ENCODE peak calls at places on chromosome 11, in six cellular contexts. B is hepatocyte, A is GM23248, T is MM.1S, O is HCT116, F is PC-3. R is an unnamed sample.

GRCh38 chr11:102553835-102554282 is 23.3 kb upstream of the MMP7 start:
- DNase-seq in O (no peak), B (no peak), T (no peak), A (no peak), F (peak), R (no peak)

GRCh38 chr11:8192016-8192895 is 23.4 kb upstream of the RIC3 start:
- DNase-seq in A (peak), B (peak), F (peak), O (peak), T (peak), R (peak)

GRCh38 chr11:35412285-35412684 is 7.1 kb downstream of the SLC1A2 start:
- DNase-seq in T (no peak), F (peak), B (no peak), A (peak), O (no peak), R (peak)

GRCh38 chr11:11074686-11075370 is 217.0 kb upstream of the ZBED5 start:
- DNase-seq in T (no peak), A (no peak), O (no peak), B (no peak), F (no peak), R (no peak)

GRCh38 chr11:31926816-31927528 is 115.8 kb upstream of the PAX6 start:
- DNase-seq in O (no peak), T (no peak), A (no peak), B (no peak), F (no peak), R (peak)

GRCh38 chr11:123233280-123233977 is 38.4 kb upstream of the CLMP start:
- DNase-seq in B (no peak), O (no peak), F (no peak), T (peak), A (peak), R (no peak)

GRCh38 chr11:114077482-114078305 is 18.2 kb downstream of the ZBTB16 start:
- DNase-seq in B (peak), A (no peak), F (no peak), O (no peak), T (peak), R (no peak)

GRCh38 chr11:128884703-128885338 is 6.3 kb upstream of the KCNJ5 start:
- DNase-seq in A (peak), O (peak), F (peak), B (peak), T (peak), R (peak)

GRCh38 chr11:82557274-82557673 is 176.4 kb downstream of the FAM181B start:
- DNase-seq in A (no peak), F (no peak), T (peak), B (no peak), O (no peak), R (no peak)

GRCh38 chr11:123742334-123742733 is 874 bp upstream of the ZNF202 start:
- DNase-seq in A (no peak), B (no peak), F (no peak), T (no peak), O (no peak), R (peak)

GRCh38 chr11:70278994-70279393 is 8.5 kb downstream of the PPFIA1 start:
- DNase-seq in T (no peak), B (no peak), O (no peak), F (no peak), A (no peak), R (no peak)

GRCh38 chr11:12003329-12003728 is 5.1 kb downstream of the DKK3 start:
- DNase-seq in T (no peak), A (no peak), O (no peak), B (no peak), F (no peak), R (no peak)

GRCh38 chr11:27218498-27219038 is 144.4 kb downstream of the CCDC34 start:
- DNase-seq in A (peak), B (no peak), T (no peak), F (peak), O (no peak), R (no peak)

GRCh38 chr11:13215157-13215556 is 62.4 kb upstream of the BMAL1 start:
- DNase-seq in B (no peak), T (no peak), O (peak), A (peak), F (peak), R (no peak)

GRCh38 chr11:111797145-111797581 is 31.0 kb upstream of the PPP2R1B start:
- DNase-seq in B (peak), F (peak), A (peak), T (peak), O (no peak), R (no peak)

DNA sequence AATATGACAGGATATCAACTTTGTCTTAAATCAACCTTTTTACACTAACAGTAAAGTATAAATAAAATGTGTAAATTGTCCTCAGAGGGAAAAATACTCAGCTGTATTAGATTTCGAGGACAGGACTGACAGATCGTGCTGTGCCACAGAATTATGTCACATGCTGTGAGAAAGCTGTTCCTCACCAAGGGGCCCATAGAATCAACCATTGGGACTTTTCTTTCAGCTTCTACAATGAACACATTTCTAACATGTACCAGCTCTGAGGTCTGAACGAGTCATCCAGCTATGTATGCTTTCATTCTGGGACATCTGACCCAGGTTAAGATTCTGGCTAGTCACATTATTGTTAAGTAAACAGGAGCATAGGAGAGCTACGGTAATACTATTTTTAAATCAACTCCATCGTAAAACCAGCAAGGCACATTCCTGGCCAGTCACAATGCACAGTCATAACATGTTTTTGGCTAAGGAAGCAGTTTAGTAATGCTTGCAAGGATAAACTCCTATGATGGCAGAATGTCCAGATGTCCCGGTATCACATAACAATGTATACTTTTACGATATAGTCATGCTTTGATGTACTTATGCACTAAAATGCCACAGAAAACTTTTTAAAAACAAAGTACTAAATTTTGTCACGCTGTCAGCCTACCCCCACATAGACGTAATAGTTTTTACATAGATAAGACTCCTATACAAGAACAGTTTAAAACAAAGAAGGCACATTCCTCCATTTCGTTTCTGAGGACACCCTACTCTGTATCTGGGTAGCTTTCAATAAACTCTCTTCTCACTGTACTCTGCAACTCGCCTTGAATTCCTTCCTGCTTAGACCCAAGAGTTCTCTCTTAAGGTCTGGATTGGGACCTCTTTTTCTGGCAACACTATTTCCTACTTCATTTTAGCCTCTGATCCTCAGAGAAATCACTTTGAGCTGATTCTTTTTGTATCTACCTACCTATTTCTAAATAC is 27.4 kb downstream of the ZNF214 start:
- DNase-seq in T (no peak), B (peak), O (no peak), A (peak), F (peak), R (no peak)
- TF ChIP-seq EZH2phosphoT487 in T (no peak), B (no peak), O (no peak), A (no peak), F (no peak), R (no peak)

GRCh38 chr11:78244080-78244479 is 55.4 kb downstream of the USP35 start:
- DNase-seq in F (no peak), A (peak), O (no peak), B (no peak), T (no peak), R (no peak)

GRCh38 chr11:78234006-78234405 is 45.3 kb downstream of the USP35 start:
- DNase-seq in B (no peak), F (no peak), O (no peak), T (no peak), A (no peak), R (peak)

GRCh38 chr11:78241475-78241874 is 52.8 kb downstream of the USP35 start:
- DNase-seq in A (no peak), F (no peak), T (no peak), O (no peak), B (no peak), R (no peak)

GRCh38 chr11:78244546-78245315 is 56.0 kb downstream of the USP35 start:
- DNase-seq in O (no peak), F (no peak), A (no peak), T (no peak), B (no peak), R (no peak)

GRCh38 chr11:78239781-78240180 is 51.1 kb downstream of the USP35 start:
- DNase-seq in F (no peak), A (no peak), O (no peak), T (no peak), B (no peak), R (no peak)
- TF ChIP-seq EZH2phosphoT487 in F (no peak), A (no peak), O (no peak), T (no peak), B (no peak), R (no peak)

GRCh38 chr11:126058090-126058489 is 4.6 kb downstream of the CDON start:
- DNase-seq in F (no peak), A (no peak), T (no peak), O (no peak), B (no peak), R (no peak)

GRCh38 chr11:126062679-126063509 is at the start of gene CDON:
- DNase-seq in A (peak), O (peak), F (peak), T (peak), B (peak), R (peak)

GRCh38 chr11:126060651-126061220 is 1.9 kb downstream of the CDON start:
- DNase-seq in O (no peak), A (no peak), T (no peak), B (peak), F (peak), R (no peak)

GRCh38 chr11:126061707-126062678 is 673 bp downstream of the CDON start:
- DNase-seq in T (peak), A (peak), B (peak), O (peak), F (peak), R (peak)

DNA sequence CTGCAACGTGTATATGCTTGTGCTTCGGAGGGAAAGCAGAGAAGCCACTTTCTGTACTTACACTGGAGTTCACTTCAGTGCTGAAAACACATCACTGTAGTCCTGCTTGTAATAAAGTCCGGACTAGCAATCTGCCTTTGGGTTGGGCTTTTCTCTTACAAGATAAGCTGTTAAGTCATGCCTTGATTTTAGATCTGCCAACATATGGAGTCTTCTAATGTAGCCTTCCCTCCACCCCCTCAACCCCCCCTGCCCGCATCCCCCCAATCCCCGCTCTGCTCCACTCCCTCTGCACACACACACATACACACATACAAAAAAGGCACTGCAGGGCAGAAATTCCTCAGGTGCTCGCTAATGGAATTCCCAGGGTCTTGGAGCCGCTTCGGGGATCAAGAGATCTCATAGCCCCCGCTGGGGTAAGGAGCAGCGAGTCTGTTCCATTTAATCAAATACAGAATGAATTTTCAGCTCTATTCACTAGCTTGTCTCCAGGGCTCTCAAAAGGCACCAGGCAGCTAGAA is 3.4 kb downstream of the CDON start:
- DNase-seq in F (no peak), B (no peak), O (no peak), T (no peak), A (no peak), R (peak)
- TF ChIP-seq EZH2phosphoT487 in F (no peak), B (no peak), O (no peak), T (no peak), A (no peak), R (no peak)

DNA sequence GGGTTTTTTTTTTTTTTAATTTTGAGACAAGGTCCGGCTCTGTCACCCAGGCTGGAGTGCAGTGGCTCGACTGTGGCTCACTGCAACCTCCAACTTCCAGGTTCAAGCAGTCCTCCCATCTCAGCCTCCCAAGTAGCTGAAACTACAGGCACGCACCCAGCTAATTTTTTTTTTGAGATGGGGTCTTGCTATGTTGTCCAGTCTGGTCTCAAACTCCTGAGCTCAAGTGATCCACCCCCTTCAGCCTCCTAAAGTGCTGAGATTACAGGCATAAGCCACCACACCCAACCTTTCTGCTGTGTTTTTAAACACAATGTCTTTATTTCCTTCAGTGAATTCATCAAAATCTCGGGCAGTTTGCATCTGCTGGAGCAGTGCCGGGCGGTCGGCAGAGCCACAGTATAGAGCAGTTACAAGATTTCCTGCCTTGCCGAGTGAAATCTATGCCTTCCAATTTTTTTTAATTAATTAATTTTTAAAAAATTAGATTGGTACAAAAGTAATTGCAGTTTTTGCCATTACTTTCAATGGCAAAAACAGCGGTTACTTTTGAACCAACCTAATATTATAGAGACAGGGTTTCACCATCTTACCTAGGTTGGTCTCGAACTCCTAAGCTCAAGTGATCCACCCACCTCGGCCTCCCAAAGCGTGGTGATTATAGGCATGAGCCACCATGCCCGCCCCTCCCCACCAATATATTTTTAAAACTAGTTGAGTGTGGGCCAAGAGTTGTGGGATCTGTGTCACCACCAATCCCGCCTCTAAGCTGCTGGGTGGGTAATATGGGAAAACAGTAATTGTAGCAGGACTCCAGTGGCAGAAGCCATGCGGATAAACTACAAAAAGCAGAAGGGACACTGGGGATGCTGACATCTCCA is 2.7 kb upstream of the ACY3 start:
- DNase-seq in O (no peak), F (no peak), T (no peak), A (no peak), B (no peak), R (no peak)
- TF ChIP-seq EZH2phosphoT487 in O (no peak), F (no peak), T (no peak), A (no peak), B (no peak), R (no peak)

R was measured in GM23338.